ENCODE peak calls at places on chromosomes 11 and 22, in six cellular contexts. One of them, this sample, is unnamed.

GRCh38 chr22:40116496-40117200 is 61.1 kb upstream of the TNRC6B start:
- DNase-seq in lower lobe of right lung: no peak
- DNase-seq in NCI-H1930: no peak
- DNase-seq in IMR-90: no peak
- DNase-seq in M059J: no peak
- DNase-seq in astrocyte of the spinal cord: no peak
- DNase-seq in this sample: no peak

GRCh38 chr11:83401506-83402225 is 115.5 kb upstream of the CCDC90B start:
- DNase-seq in lower lobe of right lung: no peak
- DNase-seq in NCI-H1930: no peak
- DNase-seq in IMR-90: no peak
- DNase-seq in M059J: no peak
- DNase-seq in astrocyte of the spinal cord: no peak
- DNase-seq in this sample: no peak

GRCh38 chr11:102007567-102008437 is 39.4 kb upstream of the CFAP300 start:
- DNase-seq in lower lobe of right lung: no peak
- DNase-seq in NCI-H1930: peak; percentile 51
- DNase-seq in IMR-90: peak; percentile 66
- DNase-seq in M059J: peak; percentile 57
- DNase-seq in astrocyte of the spinal cord: peak; percentile 79
- DNase-seq in this sample: no peak

GRCh38 chr11:21710791-21711190 is 482.1 kb upstream of the ANO5 start:
- DNase-seq in lower lobe of right lung: no peak
- DNase-seq in NCI-H1930: no peak
- DNase-seq in IMR-90: no peak
- DNase-seq in M059J: no peak
- DNase-seq in astrocyte of the spinal cord: no peak
- DNase-seq in this sample: no peak

GRCh38 chr11:47107709-47108108 is 69.0 kb downstream of the ARFGAP2 start:
- DNase-seq in lower lobe of right lung: no peak
- DNase-seq in NCI-H1930: no peak
- DNase-seq in IMR-90: no peak
- DNase-seq in M059J: no peak
- DNase-seq in astrocyte of the spinal cord: no peak
- DNase-seq in this sample: no peak

GRCh38 chr22:29126670-29127069 is 53.8 kb downstream of the KREMEN1 start:
- DNase-seq in lower lobe of right lung: no peak
- DNase-seq in NCI-H1930: no peak
- DNase-seq in IMR-90: no peak
- DNase-seq in M059J: no peak
- DNase-seq in astrocyte of the spinal cord: no peak
- DNase-seq in this sample: no peak

GRCh38 chr11:33690290-33691050 is 10.2 kb downstream of the C11orf91 start:
- DNase-seq in lower lobe of right lung: no peak
- DNase-seq in NCI-H1930: no peak
- DNase-seq in IMR-90: peak; percentile 99
- DNase-seq in M059J: peak; percentile 99
- DNase-seq in astrocyte of the spinal cord: peak; percentile 98
- DNase-seq in this sample: no peak

GRCh38 chr11:20160425-20161229 is at the start of gene DBX1:
- DNase-seq in lower lobe of right lung: no peak
- DNase-seq in NCI-H1930: no peak
- DNase-seq in IMR-90: no peak
- DNase-seq in M059J: no peak
- DNase-seq in astrocyte of the spinal cord: no peak
- DNase-seq in this sample: no peak

GRCh38 chr11:12535321-12535720 is 138.9 kb upstream of the TEAD1 start:
- DNase-seq in lower lobe of right lung: no peak
- DNase-seq in NCI-H1930: no peak
- DNase-seq in IMR-90: no peak
- DNase-seq in M059J: no peak
- DNase-seq in astrocyte of the spinal cord: no peak
- DNase-seq in this sample: no peak

GRCh38 chr11:112174789-112175595 is at the start of gene BCO2:
- DNase-seq in lower lobe of right lung: peak; percentile 83
- DNase-seq in NCI-H1930: peak; percentile 34
- DNase-seq in IMR-90: peak; percentile 71
- DNase-seq in M059J: peak; percentile 84
- DNase-seq in astrocyte of the spinal cord: peak; percentile 76
- DNase-seq in this sample: no peak

GRCh38 chr11:106311531-106312230 is 234.2 kb downstream of the AASDHPPT start:
- DNase-seq in lower lobe of right lung: no peak
- DNase-seq in NCI-H1930: no peak
- DNase-seq in IMR-90: no peak
- DNase-seq in M059J: no peak
- DNase-seq in astrocyte of the spinal cord: no peak
- DNase-seq in this sample: no peak

GRCh38 chr11:100670140-100670539 is 16.9 kb upstream of the ARHGAP42 start:
- DNase-seq in lower lobe of right lung: no peak
- DNase-seq in NCI-H1930: no peak
- DNase-seq in IMR-90: no peak
- DNase-seq in M059J: peak; percentile 14
- DNase-seq in astrocyte of the spinal cord: no peak
- DNase-seq in this sample: no peak

GRCh38 chr22:46280999-46281623 is 13.3 kb downstream of the TTC38 start:
- DNase-seq in lower lobe of right lung: peak; percentile 48
- DNase-seq in NCI-H1930: no peak
- DNase-seq in IMR-90: no peak
- DNase-seq in M059J: no peak
- DNase-seq in astrocyte of the spinal cord: no peak
- DNase-seq in this sample: no peak

GRCh38 chr11:10197091-10197490 is 96.9 kb downstream of the SBF2 start:
- DNase-seq in lower lobe of right lung: no peak
- DNase-seq in NCI-H1930: no peak
- DNase-seq in IMR-90: peak; percentile 28
- DNase-seq in M059J: peak; percentile 7
- DNase-seq in astrocyte of the spinal cord: no peak
- DNase-seq in this sample: no peak

GRCh38 chr11:69361048-69361447 is 67.1 kb downstream of the MYEOV start:
- DNase-seq in lower lobe of right lung: peak; percentile 22
- DNase-seq in NCI-H1930: no peak
- DNase-seq in IMR-90: no peak
- DNase-seq in M059J: no peak
- DNase-seq in astrocyte of the spinal cord: no peak
- DNase-seq in this sample: no peak

GRCh38 chr11:45022294-45023064 is 71.8 kb upstream of the TP53I11 start:
- DNase-seq in lower lobe of right lung: no peak
- DNase-seq in NCI-H1930: no peak
- DNase-seq in IMR-90: peak; percentile 20
- DNase-seq in M059J: peak; percentile 89
- DNase-seq in astrocyte of the spinal cord: no peak
- DNase-seq in this sample: no peak

GRCh38 chr22:17087176-17088131 is 2.7 kb downstream of the IL17RA start:
- DNase-seq in lower lobe of right lung: no peak
- DNase-seq in NCI-H1930: no peak
- DNase-seq in IMR-90: peak; percentile 91
- DNase-seq in M059J: peak; percentile 11
- DNase-seq in astrocyte of the spinal cord: peak; percentile 77
- DNase-seq in this sample: no peak

GRCh38 chr11:78664606-78665005 is 89.9 kb upstream of the NARS2 start:
- DNase-seq in lower lobe of right lung: no peak
- DNase-seq in NCI-H1930: no peak
- DNase-seq in IMR-90: peak; percentile 53
- DNase-seq in M059J: peak; percentile 82
- DNase-seq in astrocyte of the spinal cord: no peak
- DNase-seq in this sample: no peak

GRCh38 chr11:79400717-79401330 is 40.0 kb downstream of the TENM4 start:
- DNase-seq in lower lobe of right lung: peak; percentile 51
- DNase-seq in NCI-H1930: peak; percentile 6
- DNase-seq in IMR-90: peak; percentile 25
- DNase-seq in M059J: peak; percentile 60
- DNase-seq in astrocyte of the spinal cord: peak; percentile 38
- DNase-seq in this sample: no peak

This sample was measured in D721Med.